ENCODE peak calls at places on chromosomes 4 and X, in seven cellular contexts. One of them, this sample, is unnamed.

GRCh38 chrX:78314561-78314960 is 12.8 kb downstream of the CYSLTR1 start:
- DNase-seq in cardiac septum: no peak
- DNase-seq in putamen: no peak
- DNase-seq in stimulated activated CD4-positive, alpha-beta T cell treated with anti-CD3 and anti-CD28 coated beads, Interleukin-4, amount 100 ng/mL, for 48 hours: no peak
- DNase-seq in T47D: no peak
- DNase-seq in endodermal cell: no peak
- DNase-seq in memory B cell: no peak
- DNase-seq in this sample: no peak

GRCh38 chr4:114378306-114378903 is 220.2 kb upstream of the UGT8 start:
- DNase-seq in endodermal cell: no peak
- DNase-seq in T47D: no peak
- DNase-seq in cardiac septum: no peak
- DNase-seq in stimulated activated CD4-positive, alpha-beta T cell treated with anti-CD3 and anti-CD28 coated beads, Interleukin-4, amount 100 ng/mL, for 48 hours: no peak
- DNase-seq in putamen: no peak
- DNase-seq in memory B cell: no peak
- DNase-seq in this sample: peak

GRCh38 chr4:101169044-101170014 is 178.0 kb downstream of the PPP3CA start:
- DNase-seq in T47D: no peak
- DNase-seq in endodermal cell: peak
- DNase-seq in stimulated activated CD4-positive, alpha-beta T cell treated with anti-CD3 and anti-CD28 coated beads, Interleukin-4, amount 100 ng/mL, for 48 hours: peak
- DNase-seq in memory B cell: peak
- DNase-seq in putamen: peak
- DNase-seq in cardiac septum: no peak
- DNase-seq in this sample: peak

GRCh38 chr4:184892999-184893398 is 67.2 kb upstream of the ACSL1 start:
- DNase-seq in T47D: no peak
- DNase-seq in stimulated activated CD4-positive, alpha-beta T cell treated with anti-CD3 and anti-CD28 coated beads, Interleukin-4, amount 100 ng/mL, for 48 hours: no peak
- DNase-seq in memory B cell: no peak
- DNase-seq in endodermal cell: no peak
- DNase-seq in cardiac septum: no peak
- DNase-seq in putamen: no peak
- DNase-seq in this sample: no peak

GRCh38 chr4:137851435-137851834 is 319.1 kb upstream of the PCDH18 start:
- DNase-seq in cardiac septum: no peak
- DNase-seq in T47D: no peak
- DNase-seq in putamen: no peak
- DNase-seq in stimulated activated CD4-positive, alpha-beta T cell treated with anti-CD3 and anti-CD28 coated beads, Interleukin-4, amount 100 ng/mL, for 48 hours: no peak
- DNase-seq in endodermal cell: no peak
- DNase-seq in memory B cell: no peak
- DNase-seq in this sample: no peak

GRCh38 chrX:1476682-1477081 is 24.0 kb upstream of the ASMTL start:
- DNase-seq in memory B cell: no peak
- DNase-seq in endodermal cell: no peak
- DNase-seq in cardiac septum: no peak
- DNase-seq in T47D: no peak
- DNase-seq in putamen: no peak
- DNase-seq in stimulated activated CD4-positive, alpha-beta T cell treated with anti-CD3 and anti-CD28 coated beads, Interleukin-4, amount 100 ng/mL, for 48 hours: no peak
- DNase-seq in this sample: no peak

GRCh38 chr4:119939066-119939995 is 127.3 kb downstream of the MAD2L1 start:
- DNase-seq in stimulated activated CD4-positive, alpha-beta T cell treated with anti-CD3 and anti-CD28 coated beads, Interleukin-4, amount 100 ng/mL, for 48 hours: no peak
- DNase-seq in T47D: no peak
- DNase-seq in putamen: no peak
- DNase-seq in cardiac septum: no peak
- DNase-seq in endodermal cell: no peak
- DNase-seq in memory B cell: no peak
- DNase-seq in this sample: no peak

GRCh38 chr4:165761968-165762367 is 111.1 kb upstream of the TLL1 start:
- DNase-seq in memory B cell: no peak
- DNase-seq in putamen: no peak
- DNase-seq in endodermal cell: no peak
- DNase-seq in cardiac septum: no peak
- DNase-seq in stimulated activated CD4-positive, alpha-beta T cell treated with anti-CD3 and anti-CD28 coated beads, Interleukin-4, amount 100 ng/mL, for 48 hours: no peak
- DNase-seq in T47D: no peak
- DNase-seq in this sample: no peak

GRCh38 chr4:19514276-19515070 is 737.2 kb upstream of the SLIT2 start:
- DNase-seq in cardiac septum: no peak
- DNase-seq in putamen: no peak
- DNase-seq in endodermal cell: no peak
- DNase-seq in memory B cell: no peak
- DNase-seq in T47D: no peak
- DNase-seq in stimulated activated CD4-positive, alpha-beta T cell treated with anti-CD3 and anti-CD28 coated beads, Interleukin-4, amount 100 ng/mL, for 48 hours: no peak
- DNase-seq in this sample: no peak

GRCh38 chrX:13254870-13255269 is 65.0 kb downstream of the ATXN3L start:
- DNase-seq in cardiac septum: no peak
- DNase-seq in putamen: no peak
- DNase-seq in stimulated activated CD4-positive, alpha-beta T cell treated with anti-CD3 and anti-CD28 coated beads, Interleukin-4, amount 100 ng/mL, for 48 hours: no peak
- DNase-seq in memory B cell: no peak
- DNase-seq in endodermal cell: no peak
- DNase-seq in T47D: no peak
- DNase-seq in this sample: no peak

GRCh38 chr4:149344436-149344835 is 471.2 kb downstream of the IQCM start:
- DNase-seq in memory B cell: no peak
- DNase-seq in cardiac septum: no peak
- DNase-seq in putamen: no peak
- DNase-seq in endodermal cell: no peak
- DNase-seq in T47D: no peak
- DNase-seq in stimulated activated CD4-positive, alpha-beta T cell treated with anti-CD3 and anti-CD28 coated beads, Interleukin-4, amount 100 ng/mL, for 48 hours: no peak
- DNase-seq in this sample: peak

GRCh38 chr4:94390804-94391410 is 48.3 kb upstream of the HPGDS start:
- DNase-seq in T47D: no peak
- DNase-seq in putamen: no peak
- DNase-seq in stimulated activated CD4-positive, alpha-beta T cell treated with anti-CD3 and anti-CD28 coated beads, Interleukin-4, amount 100 ng/mL, for 48 hours: peak
- DNase-seq in memory B cell: no peak
- DNase-seq in endodermal cell: no peak
- DNase-seq in cardiac septum: no peak
- DNase-seq in this sample: no peak

GRCh38 chr4:37795796-37796195 is 30.7 kb upstream of the PGM2 start:
- DNase-seq in endodermal cell: no peak
- DNase-seq in cardiac septum: no peak
- DNase-seq in putamen: no peak
- DNase-seq in memory B cell: no peak
- DNase-seq in T47D: no peak
- DNase-seq in stimulated activated CD4-positive, alpha-beta T cell treated with anti-CD3 and anti-CD28 coated beads, Interleukin-4, amount 100 ng/mL, for 48 hours: no peak
- DNase-seq in this sample: no peak

GRCh38 chr4:83858121-83858520 is 322.2 kb downstream of the GPAT3 start:
- DNase-seq in memory B cell: no peak
- DNase-seq in cardiac septum: no peak
- DNase-seq in T47D: no peak
- DNase-seq in stimulated activated CD4-positive, alpha-beta T cell treated with anti-CD3 and anti-CD28 coated beads, Interleukin-4, amount 100 ng/mL, for 48 hours: no peak
- DNase-seq in putamen: no peak
- DNase-seq in endodermal cell: no peak
- DNase-seq in this sample: peak

GRCh38 chr4:165971941-165972340 is 98.9 kb downstream of the TLL1 start:
- DNase-seq in T47D: no peak
- DNase-seq in cardiac septum: no peak
- DNase-seq in memory B cell: no peak
- DNase-seq in putamen: no peak
- DNase-seq in stimulated activated CD4-positive, alpha-beta T cell treated with anti-CD3 and anti-CD28 coated beads, Interleukin-4, amount 100 ng/mL, for 48 hours: no peak
- DNase-seq in endodermal cell: no peak
- DNase-seq in this sample: peak

GRCh38 chr4:3420956-3421355 is 20.8 kb upstream of the HGFAC start:
- DNase-seq in T47D: no peak
- DNase-seq in putamen: no peak
- DNase-seq in memory B cell: no peak
- DNase-seq in cardiac septum: no peak
- DNase-seq in stimulated activated CD4-positive, alpha-beta T cell treated with anti-CD3 and anti-CD28 coated beads, Interleukin-4, amount 100 ng/mL, for 48 hours: no peak
- DNase-seq in endodermal cell: no peak
- DNase-seq in this sample: no peak

GRCh38 chrX:48776818-48777439 is 9.5 kb upstream of the GATA1 start:
- DNase-seq in putamen: no peak
- DNase-seq in T47D: no peak
- DNase-seq in endodermal cell: no peak
- DNase-seq in stimulated activated CD4-positive, alpha-beta T cell treated with anti-CD3 and anti-CD28 coated beads, Interleukin-4, amount 100 ng/mL, for 48 hours: no peak
- DNase-seq in memory B cell: no peak
- DNase-seq in cardiac septum: no peak
- DNase-seq in this sample: no peak

GRCh38 chr4:89134775-89135319 is 23.5 kb downstream of the TIGD2 start:
- DNase-seq in stimulated activated CD4-positive, alpha-beta T cell treated with anti-CD3 and anti-CD28 coated beads, Interleukin-4, amount 100 ng/mL, for 48 hours: no peak
- DNase-seq in putamen: no peak
- DNase-seq in T47D: no peak
- DNase-seq in endodermal cell: no peak
- DNase-seq in memory B cell: no peak
- DNase-seq in cardiac septum: no peak
- DNase-seq in this sample: peak

GRCh38 chrX:108019382-108019857 is 25.4 kb upstream of the VSIG1 start:
- DNase-seq in putamen: no peak
- DNase-seq in T47D: no peak
- DNase-seq in cardiac septum: no peak
- DNase-seq in endodermal cell: no peak
- DNase-seq in stimulated activated CD4-positive, alpha-beta T cell treated with anti-CD3 and anti-CD28 coated beads, Interleukin-4, amount 100 ng/mL, for 48 hours: no peak
- DNase-seq in memory B cell: no peak
- DNase-seq in this sample: no peak

GRCh38 chr4:138310991-138311390 is 68.8 kb upstream of the SLC7A11 start:
- DNase-seq in stimulated activated CD4-positive, alpha-beta T cell treated with anti-CD3 and anti-CD28 coated beads, Interleukin-4, amount 100 ng/mL, for 48 hours: no peak
- DNase-seq in endodermal cell: no peak
- DNase-seq in cardiac septum: no peak
- DNase-seq in T47D: no peak
- DNase-seq in putamen: no peak
- DNase-seq in memory B cell: no peak
- DNase-seq in this sample: peak

This sample was measured in A172.